ENCODE peak calls at places on chromosomes 4 and X, in ten cellular contexts. One of them, this sample, is unnamed.

GRCh38 chr4:99677161-99677560 is 19.5 kb upstream of the C4orf54 start:
- DNase-seq in PC-9: no peak
- DNase-seq in IMR-90: no peak
- DNase-seq in retinal pigment epithelial cell: no peak
- DNase-seq in fibroblast of lung: no peak
- DNase-seq in HCT116: no peak
- DNase-seq in CD8-positive, alpha-beta memory T cell: no peak
- DNase-seq in SJCRH30: no peak
- DNase-seq in esophagus squamous epithelium: no peak
- DNase-seq in stomach: no peak
- DNase-seq in this sample: no peak

GRCh38 chrX:133676344-133677122 is 261.2 kb upstream of the GPC4 start:
- DNase-seq in retinal pigment epithelial cell: no peak
- DNase-seq in stomach: peak
- DNase-seq in fibroblast of lung: no peak
- DNase-seq in IMR-90: no peak
- DNase-seq in SJCRH30: no peak
- DNase-seq in PC-9: no peak
- DNase-seq in esophagus squamous epithelium: no peak
- DNase-seq in HCT116: no peak
- DNase-seq in CD8-positive, alpha-beta memory T cell: no peak
- DNase-seq in this sample: no peak

GRCh38 chr4:89836897-89837384 is at the start of gene SNCA:
- DNase-seq in stomach: peak
- DNase-seq in IMR-90: peak
- DNase-seq in retinal pigment epithelial cell: peak
- DNase-seq in HCT116: no peak
- DNase-seq in SJCRH30: peak
- DNase-seq in fibroblast of lung: peak
- DNase-seq in PC-9: peak
- DNase-seq in CD8-positive, alpha-beta memory T cell: no peak
- DNase-seq in esophagus squamous epithelium: no peak
- DNase-seq in this sample: no peak

GRCh38 chr4:79241846-79242245 is 84.0 kb downstream of the NAA11 start:
- DNase-seq in IMR-90: peak
- DNase-seq in esophagus squamous epithelium: no peak
- DNase-seq in fibroblast of lung: peak
- DNase-seq in stomach: no peak
- DNase-seq in CD8-positive, alpha-beta memory T cell: no peak
- DNase-seq in retinal pigment epithelial cell: peak
- DNase-seq in PC-9: no peak
- DNase-seq in SJCRH30: no peak
- DNase-seq in HCT116: peak
- DNase-seq in this sample: peak

GRCh38 chrX:64394874-64395567 is at the start of gene MTMR8:
- DNase-seq in SJCRH30: no peak
- DNase-seq in esophagus squamous epithelium: peak
- DNase-seq in fibroblast of lung: no peak
- DNase-seq in retinal pigment epithelial cell: peak
- DNase-seq in CD8-positive, alpha-beta memory T cell: peak
- DNase-seq in stomach: peak
- DNase-seq in IMR-90: no peak
- DNase-seq in HCT116: peak
- DNase-seq in PC-9: peak
- DNase-seq in this sample: no peak

GRCh38 chr4:125316391-125316780 is 1.6 kb downstream of the FAT4 start:
- DNase-seq in esophagus squamous epithelium: no peak
- DNase-seq in SJCRH30: peak
- DNase-seq in PC-9: no peak
- DNase-seq in HCT116: no peak
- DNase-seq in retinal pigment epithelial cell: no peak
- DNase-seq in CD8-positive, alpha-beta memory T cell: no peak
- DNase-seq in IMR-90: no peak
- DNase-seq in stomach: peak
- DNase-seq in fibroblast of lung: no peak
- DNase-seq in this sample: no peak

GRCh38 chrX:20742106-20742505 is 475.4 kb upstream of the RPS6KA3 start:
- DNase-seq in SJCRH30: no peak
- DNase-seq in CD8-positive, alpha-beta memory T cell: no peak
- DNase-seq in PC-9: no peak
- DNase-seq in esophagus squamous epithelium: no peak
- DNase-seq in fibroblast of lung: peak
- DNase-seq in IMR-90: no peak
- DNase-seq in retinal pigment epithelial cell: no peak
- DNase-seq in HCT116: no peak
- DNase-seq in stomach: no peak
- DNase-seq in this sample: peak

GRCh38 chrX:63421411-63421810 is 70.3 kb upstream of the SPIN4 start:
- DNase-seq in IMR-90: no peak
- DNase-seq in HCT116: no peak
- DNase-seq in SJCRH30: no peak
- DNase-seq in PC-9: no peak
- DNase-seq in CD8-positive, alpha-beta memory T cell: no peak
- DNase-seq in retinal pigment epithelial cell: no peak
- DNase-seq in esophagus squamous epithelium: no peak
- DNase-seq in fibroblast of lung: no peak
- DNase-seq in stomach: no peak
- DNase-seq in this sample: no peak

GRCh38 chr4:151468715-151469696 is 60.0 kb downstream of the FHIP1A start:
- DNase-seq in IMR-90: no peak
- DNase-seq in stomach: no peak
- DNase-seq in PC-9: no peak
- DNase-seq in fibroblast of lung: peak
- DNase-seq in CD8-positive, alpha-beta memory T cell: no peak
- DNase-seq in esophagus squamous epithelium: no peak
- DNase-seq in HCT116: no peak
- DNase-seq in SJCRH30: no peak
- DNase-seq in retinal pigment epithelial cell: no peak
- DNase-seq in this sample: no peak

GRCh38 chr4:134139188-134139587 is 62.4 kb downstream of the PABPC4L start:
- DNase-seq in CD8-positive, alpha-beta memory T cell: no peak
- DNase-seq in IMR-90: no peak
- DNase-seq in retinal pigment epithelial cell: no peak
- DNase-seq in stomach: no peak
- DNase-seq in HCT116: no peak
- DNase-seq in SJCRH30: no peak
- DNase-seq in PC-9: no peak
- DNase-seq in esophagus squamous epithelium: no peak
- DNase-seq in fibroblast of lung: no peak
- DNase-seq in this sample: no peak

GRCh38 chr4:26081795-26082498 is 167.9 kb downstream of the SMIM20 start:
- DNase-seq in HCT116: peak
- DNase-seq in SJCRH30: no peak
- DNase-seq in PC-9: no peak
- DNase-seq in IMR-90: peak
- DNase-seq in stomach: no peak
- DNase-seq in CD8-positive, alpha-beta memory T cell: no peak
- DNase-seq in retinal pigment epithelial cell: peak
- DNase-seq in fibroblast of lung: peak
- DNase-seq in esophagus squamous epithelium: no peak
- DNase-seq in this sample: peak

GRCh38 chr4:86306816-86307215 is 53.0 kb downstream of the MAPK10 start:
- DNase-seq in retinal pigment epithelial cell: no peak
- DNase-seq in HCT116: no peak
- DNase-seq in IMR-90: peak
- DNase-seq in stomach: no peak
- DNase-seq in SJCRH30: no peak
- DNase-seq in CD8-positive, alpha-beta memory T cell: no peak
- DNase-seq in PC-9: no peak
- DNase-seq in esophagus squamous epithelium: no peak
- DNase-seq in fibroblast of lung: peak
- DNase-seq in this sample: peak

GRCh38 chr4:113673450-113673849 is 88.1 kb downstream of the CAMK2D start:
- DNase-seq in CD8-positive, alpha-beta memory T cell: no peak
- DNase-seq in retinal pigment epithelial cell: peak
- DNase-seq in HCT116: peak
- DNase-seq in PC-9: no peak
- DNase-seq in stomach: no peak
- DNase-seq in IMR-90: peak
- DNase-seq in fibroblast of lung: peak
- DNase-seq in SJCRH30: no peak
- DNase-seq in esophagus squamous epithelium: no peak
- DNase-seq in this sample: no peak

GRCh38 chrX:82218361-82218760 is 1016.5 kb downstream of the SH3BGRL start:
- DNase-seq in SJCRH30: peak
- DNase-seq in IMR-90: peak
- DNase-seq in esophagus squamous epithelium: no peak
- DNase-seq in HCT116: no peak
- DNase-seq in retinal pigment epithelial cell: no peak
- DNase-seq in fibroblast of lung: peak
- DNase-seq in PC-9: no peak
- DNase-seq in CD8-positive, alpha-beta memory T cell: no peak
- DNase-seq in stomach: no peak
- DNase-seq in this sample: peak

GRCh38 chr4:8157944-8158709 is 486 bp downstream of the ABLIM2 start:
- DNase-seq in SJCRH30: no peak
- DNase-seq in esophagus squamous epithelium: no peak
- DNase-seq in stomach: no peak
- DNase-seq in fibroblast of lung: no peak
- DNase-seq in retinal pigment epithelial cell: no peak
- DNase-seq in HCT116: no peak
- DNase-seq in PC-9: no peak
- DNase-seq in IMR-90: no peak
- DNase-seq in CD8-positive, alpha-beta memory T cell: no peak
- DNase-seq in this sample: no peak

GRCh38 chr4:82890602-82890912 is 396 bp downstream of the SEC31A start:
- DNase-seq in retinal pigment epithelial cell: no peak
- DNase-seq in CD8-positive, alpha-beta memory T cell: no peak
- DNase-seq in fibroblast of lung: peak
- DNase-seq in IMR-90: no peak
- DNase-seq in stomach: no peak
- DNase-seq in HCT116: no peak
- DNase-seq in PC-9: no peak
- DNase-seq in esophagus squamous epithelium: no peak
- DNase-seq in SJCRH30: no peak
- DNase-seq in this sample: peak
- H3K4me3 ChIP-seq in retinal pigment epithelial cell: peak
- H3K4me3 ChIP-seq in CD8-positive, alpha-beta memory T cell: peak
- H3K4me3 ChIP-seq in fibroblast of lung: peak
- H3K4me3 ChIP-seq in IMR-90: peak
- H3K4me3 ChIP-seq in stomach: peak
- H3K4me3 ChIP-seq in HCT116: peak
- H3K4me3 ChIP-seq in PC-9: peak
- H3K4me3 ChIP-seq in esophagus squamous epithelium: peak
- H3K4me3 ChIP-seq in SJCRH30: peak
- H3K4me3 ChIP-seq in this sample: peak

GRCh38 chrX:2710496-2710895 is 19.4 kb downstream of the CD99 start:
- DNase-seq in PC-9: peak
- DNase-seq in esophagus squamous epithelium: no peak
- DNase-seq in stomach: no peak
- DNase-seq in CD8-positive, alpha-beta memory T cell: no peak
- DNase-seq in HCT116: no peak
- DNase-seq in retinal pigment epithelial cell: no peak
- DNase-seq in SJCRH30: no peak
- DNase-seq in IMR-90: no peak
- DNase-seq in fibroblast of lung: peak
- DNase-seq in this sample: no peak
- H3K4me3 ChIP-seq in PC-9: peak
- H3K4me3 ChIP-seq in esophagus squamous epithelium: peak
- H3K4me3 ChIP-seq in stomach: no peak
- H3K4me3 ChIP-seq in CD8-positive, alpha-beta memory T cell: peak
- H3K4me3 ChIP-seq in HCT116: no peak
- H3K4me3 ChIP-seq in retinal pigment epithelial cell: no peak
- H3K4me3 ChIP-seq in SJCRH30: no peak
- H3K4me3 ChIP-seq in IMR-90: no peak
- H3K4me3 ChIP-seq in fibroblast of lung: no peak
- H3K4me3 ChIP-seq in this sample: peak

GRCh38 chrX:41333744-41333993 is 293 bp upstream of the DDX3X start:
- DNase-seq in esophagus squamous epithelium: no peak
- DNase-seq in retinal pigment epithelial cell: peak
- DNase-seq in HCT116: peak
- DNase-seq in IMR-90: peak
- DNase-seq in fibroblast of lung: peak
- DNase-seq in stomach: no peak
- DNase-seq in CD8-positive, alpha-beta memory T cell: no peak
- DNase-seq in SJCRH30: peak
- DNase-seq in PC-9: no peak
- DNase-seq in this sample: peak
- H3K4me3 ChIP-seq in esophagus squamous epithelium: peak
- H3K4me3 ChIP-seq in retinal pigment epithelial cell: peak
- H3K4me3 ChIP-seq in HCT116: peak
- H3K4me3 ChIP-seq in IMR-90: peak
- H3K4me3 ChIP-seq in fibroblast of lung: peak
- H3K4me3 ChIP-seq in stomach: peak
- H3K4me3 ChIP-seq in CD8-positive, alpha-beta memory T cell: peak
- H3K4me3 ChIP-seq in SJCRH30: peak
- H3K4me3 ChIP-seq in PC-9: peak
- H3K4me3 ChIP-seq in this sample: peak

GRCh38 chrX:627510-627964 is 3.1 kb upstream of the SHOX start:
- DNase-seq in stomach: no peak
- DNase-seq in CD8-positive, alpha-beta memory T cell: no peak
- DNase-seq in HCT116: no peak
- DNase-seq in retinal pigment epithelial cell: no peak
- DNase-seq in esophagus squamous epithelium: no peak
- DNase-seq in IMR-90: no peak
- DNase-seq in PC-9: no peak
- DNase-seq in fibroblast of lung: no peak
- DNase-seq in SJCRH30: peak
- DNase-seq in this sample: no peak

GRCh38 chrX:630007-630921 is at the start of gene SHOX:
- DNase-seq in esophagus squamous epithelium: no peak
- DNase-seq in fibroblast of lung: no peak
- DNase-seq in HCT116: no peak
- DNase-seq in IMR-90: no peak
- DNase-seq in stomach: no peak
- DNase-seq in CD8-positive, alpha-beta memory T cell: no peak
- DNase-seq in PC-9: no peak
- DNase-seq in retinal pigment epithelial cell: no peak
- DNase-seq in SJCRH30: no peak
- DNase-seq in this sample: no peak

GRCh38 chrX:629230-630006 is 1.2 kb upstream of the SHOX start:
- DNase-seq in HCT116: no peak
- DNase-seq in esophagus squamous epithelium: no peak
- DNase-seq in CD8-positive, alpha-beta memory T cell: no peak
- DNase-seq in PC-9: no peak
- DNase-seq in SJCRH30: no peak
- DNase-seq in IMR-90: no peak
- DNase-seq in fibroblast of lung: no peak
- DNase-seq in retinal pigment epithelial cell: no peak
- DNase-seq in stomach: no peak
- DNase-seq in this sample: no peak

GRCh38 chrX:626745-627509 is 3.7 kb upstream of the SHOX start:
- DNase-seq in PC-9: no peak
- DNase-seq in fibroblast of lung: no peak
- DNase-seq in SJCRH30: no peak
- DNase-seq in CD8-positive, alpha-beta memory T cell: no peak
- DNase-seq in IMR-90: no peak
- DNase-seq in stomach: no peak
- DNase-seq in retinal pigment epithelial cell: no peak
- DNase-seq in esophagus squamous epithelium: no peak
- DNase-seq in HCT116: no peak
- DNase-seq in this sample: no peak

DNA sequence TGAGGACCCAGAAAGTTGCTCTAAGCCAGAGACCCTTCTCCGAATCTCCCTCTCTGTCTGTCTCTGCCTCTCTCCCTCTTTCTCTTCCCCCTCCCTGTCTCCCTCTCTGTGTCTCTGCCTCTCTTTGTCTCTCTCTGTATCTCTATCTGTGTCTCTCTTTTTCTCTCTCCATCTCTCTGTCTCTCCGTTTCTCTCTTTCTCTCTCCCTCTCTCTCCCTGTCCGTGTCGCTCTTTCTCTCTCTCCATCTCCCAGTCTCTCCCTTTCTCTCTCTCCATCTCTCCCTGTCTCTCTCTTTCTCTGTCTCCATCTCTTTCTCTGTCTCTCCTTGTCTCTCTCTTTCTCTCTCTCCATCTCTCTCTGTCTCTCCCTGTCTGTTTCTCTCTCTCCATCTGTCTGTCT is 2.6 kb upstream of the SHOX start:
- DNase-seq in CD8-positive, alpha-beta memory T cell: no peak
- DNase-seq in stomach: no peak
- DNase-seq in esophagus squamous epithelium: no peak
- DNase-seq in IMR-90: no peak
- DNase-seq in PC-9: no peak
- DNase-seq in HCT116: no peak
- DNase-seq in SJCRH30: no peak
- DNase-seq in retinal pigment epithelial cell: no peak
- DNase-seq in fibroblast of lung: no peak
- DNase-seq in this sample: no peak
- H3K4me3 ChIP-seq in CD8-positive, alpha-beta memory T cell: no peak
- H3K4me3 ChIP-seq in stomach: no peak
- H3K4me3 ChIP-seq in esophagus squamous epithelium: no peak
- H3K4me3 ChIP-seq in IMR-90: no peak
- H3K4me3 ChIP-seq in PC-9: no peak
- H3K4me3 ChIP-seq in HCT116: no peak
- H3K4me3 ChIP-seq in SJCRH30: no peak
- H3K4me3 ChIP-seq in retinal pigment epithelial cell: no peak
- H3K4me3 ChIP-seq in fibroblast of lung: no peak
- H3K4me3 ChIP-seq in this sample: no peak

This sample was measured in fibroblast of the aortic adventitia.